ENCODE peak calls at places on chromosomes 13 and 19, in five cellular contexts. T, Z, J, K and B are unnamed samples.

GRCh38 chr13:84896128-84896527 is 903.1 kb downstream of the SLITRK6 start:
- DNase-seq in T (peak; percentile 80), Z (no peak), J (no peak), K (no peak), B (peak; percentile 71)

GRCh38 chr13:50080158-50080855 is 65.1 kb downstream of the KCNRG start:
- DNase-seq in T (peak; percentile 46), Z (peak; percentile 10), J (peak; percentile 58), K (no peak), B (peak; percentile 53)

GRCh38 chr13:30605052-30605451 is 12.7 kb upstream of the USPL1 start:
- DNase-seq in T (no peak), Z (no peak), J (no peak), K (no peak), B (no peak)

GRCh38 chr19:35156673-35157014 is 2.1 kb downstream of the FXYD5 start:
- DNase-seq in T (no peak), Z (no peak), J (no peak), K (no peak), B (no peak)

GRCh38 chr13:86974995-86975328 is 696.2 kb upstream of the SLITRK5 start:
- DNase-seq in T (no peak), Z (no peak), J (no peak), K (no peak), B (no peak)

GRCh38 chr13:20461481-20461859 is 64.2 kb downstream of the CRYL1 start:
- DNase-seq in T (no peak), Z (no peak), J (no peak), K (no peak), B (no peak)

GRCh38 chr13:61417171-61417570 is 1.5 kb upstream of the PCDH20 start:
- DNase-seq in T (no peak), Z (no peak), J (no peak), K (no peak), B (no peak)

GRCh38 chr19:45876411-45877197 is 9.3 kb downstream of the IRF2BP1 start:
- DNase-seq in T (no peak), Z (no peak), J (no peak), K (peak; percentile 82), B (no peak)

GRCh38 chr13:84645196-84646071 is 763.2 kb upstream of the SLITRK1 start:
- DNase-seq in T (no peak), Z (no peak), J (no peak), K (no peak), B (no peak)

GRCh38 chr13:109788372-109789195 is 2.2 kb upstream of the IRS2 start:
- DNase-seq in T (peak; percentile 21), Z (no peak), J (no peak), K (no peak), B (no peak)

GRCh38 chr13:109381546-109382180 is 404.7 kb downstream of the IRS2 start:
- DNase-seq in T (peak; percentile 11), Z (no peak), J (no peak), K (no peak), B (no peak)

GRCh38 chr19:33208371-33208770 is 14.2 kb downstream of the LRP3 start:
- DNase-seq in T (peak; percentile 20), Z (no peak), J (no peak), K (no peak), B (no peak)

GRCh38 chr19:46755077-46755852 is 9.0 kb upstream of the STRN4 start:
- DNase-seq in T (no peak), Z (no peak), J (no peak), K (no peak), B (no peak)

GRCh38 chr13:114032121-114032799 is 58.4 kb upstream of the C13orf46 start:
- DNase-seq in T (no peak), Z (no peak), J (no peak), K (no peak), B (no peak)

GRCh38 chr19:31329819-31330218 is 19.4 kb downstream of the TSHZ3 start:
- DNase-seq in T (no peak), Z (no peak), J (no peak), K (no peak), B (no peak)

GRCh38 chr19:30103981-30104380 is 161.9 kb downstream of the URI1 start:
- DNase-seq in T (no peak), Z (no peak), J (no peak), K (no peak), B (no peak)

GRCh38 chr19:41166888-41167804 is 25.9 kb upstream of the CYP2S1 start:
- DNase-seq in T (no peak), Z (no peak), J (no peak), K (peak; percentile 79), B (no peak)

GRCh38 chr13:114020750-114021463 is 47.0 kb upstream of the C13orf46 start:
- DNase-seq in T (no peak), Z (no peak), J (no peak), K (no peak), B (no peak)

GRCh38 chr13:98458431-98458830 is 118.5 kb downstream of the STK24 start:
- DNase-seq in T (no peak), Z (no peak), J (no peak), K (no peak), B (no peak)

GRCh38 chr13:111280666-111281577 is 39.5 kb upstream of the TEX29 start:
- DNase-seq in T (peak; percentile 16), Z (no peak), J (no peak), K (no peak), B (no peak)

GRCh38 chr13:91245283-91245682 is 102.2 kb upstream of the MIR17HG start:
- DNase-seq in T (no peak), Z (no peak), J (no peak), K (no peak), B (no peak)

GRCh38 chr13:95626768-95627167 is 17.7 kb downstream of the DZIP1 start:
- DNase-seq in T (no peak), Z (no peak), J (no peak), K (no peak), B (no peak)

GRCh38 chr13:104357174-104357573 is 1291.0 kb upstream of the SLC10A2 start:
- DNase-seq in T (no peak), Z (no peak), J (no peak), K (no peak), B (no peak)

GRCh38 chr13:98481511-98481951 is 95.4 kb downstream of the STK24 start:
- DNase-seq in T (no peak), Z (no peak), J (no peak), K (no peak), B (no peak)

GRCh38 chr13:51501096-51501495 is 48.3 kb upstream of the INTS6 start:
- DNase-seq in T (no peak), Z (no peak), J (no peak), K (no peak), B (no peak)

GRCh38 chr13:95463516-95463915 is 89.0 kb upstream of the CLDN10 start:
- DNase-seq in T (no peak), Z (no peak), J (no peak), K (no peak), B (no peak)

GRCh38 chr19:27822336-27822735 is 1390.6 kb downstream of the UQCRFS1 start:
- DNase-seq in T (peak; percentile 1), Z (no peak), J (no peak), K (no peak), B (no peak)

GRCh38 chr13:35225582-35225981 is 250.9 kb downstream of the MAB21L1 start:
- DNase-seq in T (no peak), Z (no peak), J (no peak), K (no peak), B (no peak)

GRCh38 chr13:64074989-64075474 is 2659.4 kb upstream of the PCDH20 start:
- DNase-seq in T (no peak), Z (no peak), J (no peak), K (peak; percentile 17), B (no peak)

GRCh38 chr19:30742539-30742938 is 370.4 kb downstream of the ZNF536 start:
- DNase-seq in T (no peak), Z (no peak), J (no peak), K (no peak), B (no peak)

GRCh38 chr13:40170091-40170490 is 496.4 kb downstream of the FOXO1 start:
- DNase-seq in T (no peak), Z (no peak), J (no peak), K (no peak), B (no peak)

GRCh38 chr13:22154041-22154440 is 483.2 kb downstream of the FGF9 start:
- DNase-seq in T (no peak), Z (no peak), J (no peak), K (no peak), B (no peak)

GRCh38 chr13:33676700-33677048 is 141.3 kb upstream of the RFC3 start:
- DNase-seq in T (peak; percentile 78), Z (no peak), J (no peak), K (peak; percentile 64), B (peak; percentile 29)

GRCh38 chr19:23867895-23868294 is 46.8 kb upstream of the ZNF726 start:
- DNase-seq in T (no peak), Z (no peak), J (no peak), K (no peak), B (no peak)

GRCh38 chr19:16066611-16067104 is 9.6 kb upstream of the TPM4 start:
- DNase-seq in T (peak; percentile 39), Z (no peak), J (peak; percentile 45), K (peak; percentile 49), B (no peak)

GRCh38 chr13:84237181-84237580 is 354.9 kb upstream of the SLITRK1 start:
- DNase-seq in T (peak; percentile 3), Z (no peak), J (no peak), K (no peak), B (no peak)